ENCODE peak calls at places on chromosomes 5 and 9, in six cellular contexts. A is H1, V is Peyer's patch, Q is mammary epithelial cell, E is keratinocyte, S is HFF-Myc. U is an unnamed sample.

GRCh38 chr5:31413030-31413812 is 118.7 kb downstream of the DROSHA start:
- DNase-seq in A (no peak), V (no peak), Q (peak), E (no peak), S (no peak), U (peak)

GRCh38 chr9:36560813-36561212 is 11.9 kb upstream of the MELK start:
- DNase-seq in A (no peak), V (no peak), Q (no peak), E (no peak), S (no peak), U (peak)

GRCh38 chr9:134696433-134696832 is 54.8 kb downstream of the COL5A1 start:
- DNase-seq in A (no peak), V (no peak), Q (no peak), E (no peak), S (no peak), U (no peak)

GRCh38 chr5:147669113-147669869 is 113.2 kb downstream of the JAKMIP2 start:
- DNase-seq in A (no peak), V (no peak), Q (no peak), E (no peak), S (no peak), U (no peak)

GRCh38 chr5:1007221-1007680 is 1.4 kb upstream of the NKD2 start:
- DNase-seq in A (peak), V (no peak), Q (no peak), E (no peak), S (no peak), U (no peak)

GRCh38 chr5:88256872-88257271 is 11.8 kb downstream of the TMEM161B start:
- DNase-seq in A (peak), V (no peak), Q (no peak), E (no peak), S (no peak), U (no peak)

GRCh38 chr5:90932052-90932699 is 373.6 kb downstream of the ADGRV1 start:
- DNase-seq in A (no peak), V (no peak), Q (peak), E (no peak), S (peak), U (peak)

GRCh38 chr5:1754531-1755220 is 45.0 kb downstream of the MRPL36 start:
- DNase-seq in A (peak), V (no peak), Q (no peak), E (no peak), S (no peak), U (no peak)

GRCh38 chr5:158074992-158075769 is 216.2 kb upstream of the CLINT1 start:
- DNase-seq in A (peak), V (peak), Q (peak), E (no peak), S (peak), U (peak)

GRCh38 chr9:89542461-89543021 is 44.6 kb upstream of the SEMA4D start:
- DNase-seq in A (no peak), V (peak), Q (peak), E (no peak), S (no peak), U (peak)

GRCh38 chr5:31047007-31047406 is 146.5 kb upstream of the CDH6 start:
- DNase-seq in A (no peak), V (no peak), Q (no peak), E (no peak), S (no peak), U (no peak)

GRCh38 chr5:170631471-170632195 is 127.8 kb downstream of the KCNIP1 start:
- DNase-seq in A (no peak), V (no peak), Q (no peak), E (no peak), S (no peak), U (no peak)

GRCh38 chr5:146620031-146620662 is 104.2 kb upstream of the GPR151 start:
- DNase-seq in A (no peak), V (no peak), Q (no peak), E (no peak), S (no peak), U (no peak)

GRCh38 chr9:109107402-109108240 is 12.1 kb downstream of the TMEM245 start:
- DNase-seq in A (no peak), V (no peak), Q (peak), E (no peak), S (no peak), U (peak)

GRCh38 chr5:83911367-83911919 is 190.8 kb upstream of the HAPLN1 start:
- DNase-seq in A (no peak), V (no peak), Q (no peak), E (no peak), S (no peak), U (no peak)

GRCh38 chr5:93311825-93312224 is 269.2 kb downstream of the NR2F1-AS1 start:
- DNase-seq in A (no peak), V (no peak), Q (no peak), E (no peak), S (no peak), U (no peak)

GRCh38 chr5:1215320-1216096 is 9.7 kb upstream of the SLC6A18 start:
- DNase-seq in A (no peak), V (no peak), Q (no peak), E (no peak), S (no peak), U (no peak)

GRCh38 chr9:87469833-87470465 is 27.7 kb upstream of the DAPK1 start:
- DNase-seq in A (no peak), V (no peak), Q (no peak), E (no peak), S (no peak), U (no peak)

GRCh38 chr9:105299190-105299854 is 54.9 kb downstream of the SLC44A1 start:
- DNase-seq in A (no peak), V (no peak), Q (peak), E (no peak), S (peak), U (peak)

GRCh38 chr5:175479125-175479881 is 943 bp downstream of the SFXN1 start:
- DNase-seq in A (no peak), V (no peak), Q (no peak), E (no peak), S (no peak), U (no peak)

GRCh38 chr5:23105021-23105420 is 251.9 kb upstream of the CDH12 start:
- DNase-seq in A (no peak), V (no peak), Q (no peak), E (no peak), S (no peak), U (no peak)

GRCh38 chr5:548256-548655 is 24.0 kb upstream of the SLC9A3 start:
- DNase-seq in A (no peak), V (no peak), Q (no peak), E (no peak), S (no peak), U (no peak)

GRCh38 chr9:104969116-104969515 is 41.2 kb upstream of the ABCA1 start:
- DNase-seq in A (peak), V (no peak), Q (no peak), E (no peak), S (no peak), U (no peak)

GRCh38 chr5:102324714-102325113 is 28.6 kb upstream of the SLCO4C1 start:
- DNase-seq in A (no peak), V (no peak), Q (no peak), E (no peak), S (no peak), U (no peak)

GRCh38 chr5:20649966-20650365 is 662.0 kb upstream of the CDH18 start:
- DNase-seq in A (no peak), V (no peak), Q (no peak), E (no peak), S (no peak), U (no peak)

GRCh38 chr5:146007270-146007669 is 70.9 kb downstream of the SH3RF2 start:
- DNase-seq in A (no peak), V (no peak), Q (no peak), E (no peak), S (peak), U (no peak)

GRCh38 chr5:153784277-153784676 is 254.4 kb downstream of the FAM114A2 start:
- DNase-seq in A (no peak), V (no peak), Q (peak), E (no peak), S (no peak), U (peak)

GRCh38 chr9:108885643-108886348 is 23.7 kb downstream of the ACTL7A start:
- DNase-seq in A (no peak), V (no peak), Q (peak), E (peak), S (peak), U (peak)

GRCh38 chr5:172821340-172821985 is 12.6 kb upstream of the ERGIC1 start:
- DNase-seq in A (no peak), V (no peak), Q (no peak), E (no peak), S (no peak), U (peak)

GRCh38 chr5:67413749-67414148 is 217.2 kb upstream of the CD180 start:
- DNase-seq in A (no peak), V (no peak), Q (no peak), E (no peak), S (no peak), U (no peak)

GRCh38 chr5:9930156-9930555 is 300.0 kb upstream of the TAS2R1 start:
- DNase-seq in A (no peak), V (no peak), Q (no peak), E (no peak), S (no peak), U (peak)

GRCh38 chr9:21252727-21253547 is 13.1 kb upstream of the IFNA14 start:
- DNase-seq in A (no peak), V (no peak), Q (peak), E (no peak), S (no peak), U (peak)

GRCh38 chr5:72252574-72253155 is 67.4 kb downstream of the MRPS27 start:
- DNase-seq in A (no peak), V (no peak), Q (no peak), E (no peak), S (no peak), U (no peak)

GRCh38 chr5:91403404-91403803 is 20.3 kb upstream of the ARRDC3 start:
- DNase-seq in A (no peak), V (no peak), Q (no peak), E (no peak), S (no peak), U (no peak)

GRCh38 chr9:94771096-94771495 is 44.6 kb downstream of the AOPEP start:
- DNase-seq in A (no peak), V (no peak), Q (no peak), E (no peak), S (no peak), U (no peak)

GRCh38 chr9:37220971-37221370 is 100.6 kb downstream of the ZCCHC7 start:
- DNase-seq in A (no peak), V (no peak), Q (no peak), E (no peak), S (no peak), U (no peak)

GRCh38 chr5:34043099-34043876 is at the start of gene C1QTNF3:
- DNase-seq in A (no peak), V (no peak), Q (no peak), E (no peak), S (no peak), U (no peak)
- H3K4me3 ChIP-seq in A (no peak), V (no peak), Q (no peak), E (no peak), S (no peak), U (no peak)

GRCh38 chr5:116455061-116455460 is 119.6 kb downstream of the SEMA6A start:
- DNase-seq in A (no peak), V (no peak), Q (no peak), E (no peak), S (no peak), U (no peak)

GRCh38 chr5:116452774-116453368 is 121.8 kb downstream of the SEMA6A start:
- DNase-seq in A (no peak), V (no peak), Q (no peak), E (no peak), S (no peak), U (no peak)

GRCh38 chr5:116454417-116454927 is 120.2 kb downstream of the SEMA6A start:
- DNase-seq in A (no peak), V (no peak), Q (peak), E (no peak), S (peak), U (no peak)

GRCh38 chr5:116451905-116452450 is 122.6 kb downstream of the SEMA6A start:
- DNase-seq in A (no peak), V (no peak), Q (peak), E (no peak), S (no peak), U (peak)

GRCh38 chr5:116453920-116454319 is 120.7 kb downstream of the SEMA6A start:
- DNase-seq in A (no peak), V (no peak), Q (no peak), E (no peak), S (no peak), U (no peak)
- H3K4me3 ChIP-seq in A (no peak), V (no peak), Q (no peak), E (no peak), S (no peak), U (no peak)

GRCh38 chr5:56481998-56482698 is 249.0 kb upstream of the ANKRD55 start:
- DNase-seq in A (no peak), V (no peak), Q (no peak), E (no peak), S (no peak), U (no peak)
- H3K4me3 ChIP-seq in A (no peak), V (peak), Q (no peak), E (no peak), S (no peak), U (peak)

GRCh38 chr5:134586866-134587524 is 45.6 kb downstream of the SAR1B start:
- DNase-seq in A (peak), V (peak), Q (peak), E (no peak), S (no peak), U (peak)
- H3K4me3 ChIP-seq in A (no peak), V (no peak), Q (no peak), E (no peak), S (no peak), U (no peak)

GRCh38 chr5:52945040-52945439 is 44.1 kb upstream of the ITGA2 start:
- DNase-seq in A (no peak), V (no peak), Q (no peak), E (no peak), S (no peak), U (no peak)
- H3K4me3 ChIP-seq in A (no peak), V (no peak), Q (peak), E (no peak), S (no peak), U (no peak)

GRCh38 chr9:131406567-131407436 is 12.9 kb downstream of the PRRC2B start:
- DNase-seq in A (no peak), V (no peak), Q (no peak), E (no peak), S (no peak), U (no peak)

GRCh38 chr9:131405429-131405828 is 11.5 kb downstream of the PRRC2B start:
- DNase-seq in A (peak), V (no peak), Q (no peak), E (no peak), S (no peak), U (no peak)

GRCh38 chr9:131404581-131404980 is 10.7 kb downstream of the PRRC2B start:
- DNase-seq in A (no peak), V (no peak), Q (no peak), E (no peak), S (no peak), U (no peak)

GRCh38 chr9:131404987-131405386 is 11.1 kb downstream of the PRRC2B start:
- DNase-seq in A (no peak), V (no peak), Q (no peak), E (no peak), S (no peak), U (no peak)

DNA sequence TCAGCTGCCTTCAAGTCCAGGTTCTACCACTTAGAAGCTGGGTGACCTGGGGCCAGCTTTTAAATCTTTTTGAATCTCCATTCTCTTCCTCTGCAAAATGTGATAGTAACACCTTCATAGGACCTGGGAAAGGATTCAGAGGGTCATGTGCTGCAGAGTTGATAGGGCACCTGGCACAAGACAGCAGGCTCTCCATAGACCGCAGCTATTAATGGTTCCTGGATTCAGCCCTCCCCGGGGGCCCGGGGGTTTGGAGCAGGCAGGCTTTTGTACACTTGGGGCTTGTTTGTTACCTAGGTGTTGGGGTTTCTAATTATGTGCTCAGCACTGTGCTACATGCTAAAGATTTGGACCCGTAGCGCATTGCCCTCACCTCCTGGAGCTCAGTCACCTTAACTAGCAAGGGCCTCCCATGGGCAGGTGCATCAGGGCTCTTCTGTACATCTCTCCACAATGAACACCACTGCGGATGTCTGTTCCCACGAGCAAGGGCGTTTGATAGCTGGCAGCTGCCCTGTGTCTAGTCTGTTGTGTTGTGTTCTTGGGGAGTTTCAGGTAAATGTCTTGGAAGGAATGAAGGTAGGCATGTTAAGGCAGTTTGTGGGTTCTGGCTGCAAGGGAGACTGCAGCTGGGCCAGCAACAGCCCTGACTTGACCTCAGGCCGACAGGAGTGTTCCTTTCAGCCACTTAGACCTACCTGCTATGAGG is 12.1 kb downstream of the PRRC2B start:
- DNase-seq in A (peak), V (no peak), Q (peak), E (no peak), S (no peak), U (no peak)
- H3K4me3 ChIP-seq in A (no peak), V (no peak), Q (no peak), E (no peak), S (no peak), U (no peak)

GRCh38 chr5:77876862-77877502 is 100.8 kb upstream of the TBCA start:
- DNase-seq in A (no peak), V (no peak), Q (no peak), E (no peak), S (no peak), U (no peak)
- H3K4me3 ChIP-seq in A (no peak), V (no peak), Q (no peak), E (no peak), S (no peak), U (no peak)

GRCh38 chr5:137630216-137630971 is 105.5 kb downstream of the KLHL3 start:
- DNase-seq in A (no peak), V (no peak), Q (no peak), E (no peak), S (no peak), U (no peak)
- H3K4me3 ChIP-seq in A (no peak), V (no peak), Q (no peak), E (no peak), S (no peak), U (no peak)

GRCh38 chr9:137303031-137303892 is 1.2 kb upstream of the NRARP start:
- DNase-seq in A (peak), V (no peak), Q (peak), E (no peak), S (no peak), U (peak)

GRCh38 chr9:137305788-137306545 is 3.9 kb upstream of the NRARP start:
- DNase-seq in A (no peak), V (no peak), Q (no peak), E (no peak), S (no peak), U (no peak)

GRCh38 chr9:137303893-137304382 is 1.9 kb upstream of the NRARP start:
- DNase-seq in A (peak), V (no peak), Q (no peak), E (no peak), S (no peak), U (no peak)

GRCh38 chr9:137305060-137305787 is 3.2 kb upstream of the NRARP start:
- DNase-seq in A (peak), V (peak), Q (peak), E (no peak), S (no peak), U (peak)

DNA sequence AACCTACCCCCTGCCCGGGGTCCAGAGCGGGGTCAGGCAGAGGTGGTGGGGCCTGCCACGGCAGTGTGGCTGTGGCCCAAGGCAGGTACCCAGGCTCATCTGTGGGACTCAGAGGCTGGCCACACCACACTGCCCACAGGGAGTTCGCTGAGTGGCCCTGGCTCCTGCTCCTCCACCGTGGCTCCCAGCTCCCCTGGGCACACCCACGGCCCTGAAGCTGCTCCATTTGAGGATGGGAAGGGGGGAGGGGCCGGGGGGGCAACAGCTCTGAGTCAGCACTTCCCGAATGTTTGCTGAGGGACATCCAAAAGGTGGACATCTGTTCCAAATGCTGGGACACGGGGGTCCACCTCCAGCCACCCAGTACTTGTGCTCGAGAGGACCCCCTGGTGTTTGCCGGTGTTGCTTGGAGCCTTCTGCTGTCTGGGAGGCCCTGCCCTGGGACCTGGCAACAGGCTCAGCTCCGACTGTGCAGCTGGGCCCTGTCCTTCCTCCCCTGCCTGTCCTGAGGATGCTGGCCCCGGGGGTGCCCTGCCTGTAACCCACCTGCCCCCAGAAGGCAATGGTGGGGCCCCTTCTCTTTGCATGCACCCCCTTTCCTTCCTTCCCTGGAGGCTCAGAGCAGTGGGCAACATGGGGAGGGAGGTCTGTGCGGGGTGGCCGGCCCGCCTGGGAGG is 2.5 kb upstream of the NRARP start:
- DNase-seq in A (no peak), V (no peak), Q (no peak), E (no peak), S (no peak), U (no peak)
- H3K4me3 ChIP-seq in A (no peak), V (no peak), Q (no peak), E (no peak), S (no peak), U (no peak)

GRCh38 chr9:121440265-121440664 is 59.4 kb downstream of the GGTA1 start:
- DNase-seq in A (no peak), V (no peak), Q (no peak), E (no peak), S (no peak), U (peak)
- H3K4me3 ChIP-seq in A (no peak), V (no peak), Q (no peak), E (no peak), S (no peak), U (no peak)